ENCODE peak calls at places on chromosomes 16 and 17, in four cellular contexts. G, B, M and J are unnamed samples.

GRCh38 chr17:78504156-78504925 is 72.9 kb downstream of the DNAH17 start:
- DNase-seq in B (no peak), G (no peak), M (no peak), J (no peak)

GRCh38 chr17:42361781-42362186 is 26.5 kb downstream of the STAT3 start:
- DNase-seq in G (no peak), M (no peak), B (no peak), J (no peak)

GRCh38 chr17:79035686-79036085 is 11.7 kb downstream of the C1QTNF1 start:
- DNase-seq in G (no peak), B (no peak), M (no peak), J (no peak)

GRCh38 chr17:33389506-33390141 is 96.5 kb upstream of the ASIC2 start:
- DNase-seq in M (no peak), B (peak; percentile 42), G (no peak), J (no peak)

GRCh38 chr17:80855968-80856862 is 135.4 kb upstream of the CHMP6 start:
- DNase-seq in G (no peak), B (peak; percentile 99), M (peak; percentile 97), J (no peak)

GRCh38 chr17:74601944-74602572 is 10.0 kb upstream of the CD300LD start:
- DNase-seq in G (peak; percentile 66), M (peak; percentile 8), B (peak; percentile 28), J (peak; percentile 58)

GRCh38 chr17:42199411-42200011 is 5.2 kb upstream of the GHDC start:
- DNase-seq in M (no peak), G (no peak), B (no peak), J (no peak)

GRCh38 chr17:34580685-34581445 is 1.5 kb downstream of the TMEM132E start:
- DNase-seq in G (peak; percentile 72), B (no peak), M (no peak), J (peak; percentile 53)

GRCh38 chr16:19436540-19436939 is 18.9 kb downstream of the TMC5 start:
- DNase-seq in B (no peak), G (no peak), M (no peak), J (no peak)

GRCh38 chr16:47817048-47817447 is 338.7 kb downstream of the ABCC12 start:
- DNase-seq in B (no peak), M (no peak), G (no peak), J (no peak)

GRCh38 chr16:23999663-24000062 is 163.9 kb downstream of the PRKCB start:
- DNase-seq in M (no peak), G (no peak), B (no peak), J (no peak)

GRCh38 chr16:88904676-88905365 is 38.4 kb upstream of the PABPN1L start:
- DNase-seq in B (no peak), G (no peak), M (no peak), J (no peak)

DNA sequence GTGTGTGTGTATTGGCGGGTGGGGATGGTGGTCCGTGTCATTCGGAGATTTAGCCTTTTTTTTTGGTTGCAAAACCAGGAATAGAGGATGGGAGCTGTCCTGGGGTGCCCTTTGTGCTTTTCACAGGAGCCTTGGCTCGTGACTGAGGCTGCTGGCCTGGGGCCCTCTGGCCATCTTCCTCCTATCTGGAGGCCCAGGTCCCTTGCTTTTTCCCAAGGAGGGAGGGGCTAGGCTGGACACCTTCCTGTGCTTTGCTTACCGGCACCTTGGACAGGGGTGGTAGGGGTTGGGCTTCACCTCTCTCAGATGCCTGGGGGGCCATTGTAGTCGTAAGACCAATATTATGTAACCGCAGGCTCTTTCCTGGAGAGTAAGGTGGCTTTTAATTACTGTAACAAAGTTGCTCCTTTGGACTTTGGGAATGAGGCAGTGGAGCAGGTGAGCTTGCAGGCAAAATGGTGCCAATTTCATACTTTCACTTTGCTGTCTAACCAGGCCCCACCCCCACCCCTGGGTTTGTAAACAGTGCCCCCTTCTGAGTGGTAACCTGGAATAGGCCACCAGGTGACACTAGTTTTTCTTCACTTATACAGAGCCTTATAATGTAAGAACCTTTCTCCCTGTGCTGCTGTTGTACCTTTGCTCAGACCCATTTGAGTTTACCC is 1.2 kb downstream of the DYNLL2 start:
- DNase-seq in B (peak; percentile 31), M (no peak), G (no peak), J (no peak)
- TF ChIP-seq CTCF in B (no peak), M (peak; percentile 21), G (no peak), J (no peak)

GRCh38 chr17:16378631-16379282 is 2.1 kb upstream of the UBB start:
- DNase-seq in B (no peak), M (no peak), G (no peak), J (no peak)

GRCh38 chr17:16381496-16381820 is 567 bp downstream of the UBB start:
- DNase-seq in B (peak; percentile 45), G (no peak), M (peak; percentile 42), J (no peak)

GRCh38 chr17:16379654-16380053 is 1.2 kb upstream of the UBB start:
- DNase-seq in G (no peak), M (no peak), B (no peak), J (no peak)

GRCh38 chr17:16383216-16383615 is 2.3 kb downstream of the UBB start:
- DNase-seq in M (no peak), G (no peak), B (no peak), J (no peak)

DNA sequence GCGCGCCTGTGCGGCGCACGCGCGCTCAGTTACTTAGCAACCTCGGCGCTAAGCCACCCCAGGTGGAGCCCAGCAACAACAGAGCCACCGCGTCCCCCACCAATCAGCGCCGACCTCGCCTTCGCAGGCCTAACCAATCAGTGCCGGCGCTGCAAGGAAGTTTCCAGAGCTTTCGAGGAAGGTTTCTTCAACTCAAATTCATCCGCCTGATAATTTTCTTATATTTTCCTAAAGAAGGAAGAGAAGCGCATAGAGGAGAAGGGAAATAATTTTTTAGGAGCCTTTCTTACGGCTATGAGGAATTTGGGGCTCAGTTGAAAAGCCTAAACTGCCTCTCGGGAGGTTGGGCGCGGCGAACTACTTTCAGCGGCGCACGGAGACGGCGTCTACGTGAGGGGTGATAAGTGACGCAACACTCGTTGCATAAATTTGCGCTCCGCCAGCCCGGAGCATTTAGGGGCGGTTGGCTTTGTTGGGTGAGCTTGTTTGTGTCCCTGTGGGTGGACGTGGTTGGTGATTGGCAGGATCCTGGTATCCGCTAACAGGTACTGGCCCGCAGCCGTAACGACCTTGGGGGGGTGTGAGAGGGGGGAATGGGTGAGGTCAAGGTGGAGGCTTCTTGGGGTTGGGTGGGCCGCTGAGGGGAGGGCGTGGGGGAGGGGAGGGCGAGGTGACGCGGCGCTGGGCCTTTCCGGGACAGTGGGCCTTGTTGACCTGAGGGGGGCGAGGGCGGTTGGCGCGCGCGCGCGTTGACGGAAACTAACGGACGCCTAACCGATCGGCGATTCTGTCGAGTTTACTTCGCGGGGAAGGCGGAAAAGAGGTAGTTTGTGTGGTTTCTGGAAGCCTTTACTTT is at the start of gene UBB:
- DNase-seq in M (peak; percentile 99), B (peak; percentile 99), G (peak; percentile 96), J (peak; percentile 93)
- TF ChIP-seq CTCF in M (peak; percentile 16), B (no peak), G (no peak), J (no peak)

DNA sequence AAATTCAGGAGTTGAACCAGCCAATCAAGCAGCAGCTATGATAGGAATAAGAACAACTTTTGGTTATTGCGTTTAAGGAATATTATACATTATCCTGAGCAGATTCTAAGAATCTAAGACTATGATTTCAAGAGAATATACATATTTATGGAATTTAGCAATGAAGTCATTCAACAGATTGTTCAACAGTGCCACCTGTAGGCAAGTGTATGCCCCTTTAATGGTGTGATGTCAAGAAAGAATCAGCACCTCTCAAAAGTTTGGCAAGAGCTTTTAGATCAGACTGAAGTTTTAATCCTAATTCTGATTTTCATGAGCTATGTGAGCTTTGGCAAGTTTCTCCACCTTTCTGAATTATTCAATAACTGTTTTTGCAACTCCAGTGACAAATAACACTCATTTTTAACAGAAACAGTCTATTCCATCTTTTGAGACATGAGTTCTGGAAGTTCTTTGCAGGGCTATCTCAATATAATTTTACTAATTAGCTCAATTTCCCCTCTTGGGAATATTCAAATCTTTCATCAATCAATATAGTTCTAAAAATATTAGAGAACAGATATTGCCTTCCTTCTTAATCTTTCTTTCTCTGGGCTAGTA is 474.3 kb upstream of the TOM1L1 start:
- DNase-seq in B (no peak), G (no peak), M (no peak), J (no peak)
- TF ChIP-seq CTCF in B (no peak), G (peak; percentile 48), M (no peak), J (peak; percentile 46)

DNA sequence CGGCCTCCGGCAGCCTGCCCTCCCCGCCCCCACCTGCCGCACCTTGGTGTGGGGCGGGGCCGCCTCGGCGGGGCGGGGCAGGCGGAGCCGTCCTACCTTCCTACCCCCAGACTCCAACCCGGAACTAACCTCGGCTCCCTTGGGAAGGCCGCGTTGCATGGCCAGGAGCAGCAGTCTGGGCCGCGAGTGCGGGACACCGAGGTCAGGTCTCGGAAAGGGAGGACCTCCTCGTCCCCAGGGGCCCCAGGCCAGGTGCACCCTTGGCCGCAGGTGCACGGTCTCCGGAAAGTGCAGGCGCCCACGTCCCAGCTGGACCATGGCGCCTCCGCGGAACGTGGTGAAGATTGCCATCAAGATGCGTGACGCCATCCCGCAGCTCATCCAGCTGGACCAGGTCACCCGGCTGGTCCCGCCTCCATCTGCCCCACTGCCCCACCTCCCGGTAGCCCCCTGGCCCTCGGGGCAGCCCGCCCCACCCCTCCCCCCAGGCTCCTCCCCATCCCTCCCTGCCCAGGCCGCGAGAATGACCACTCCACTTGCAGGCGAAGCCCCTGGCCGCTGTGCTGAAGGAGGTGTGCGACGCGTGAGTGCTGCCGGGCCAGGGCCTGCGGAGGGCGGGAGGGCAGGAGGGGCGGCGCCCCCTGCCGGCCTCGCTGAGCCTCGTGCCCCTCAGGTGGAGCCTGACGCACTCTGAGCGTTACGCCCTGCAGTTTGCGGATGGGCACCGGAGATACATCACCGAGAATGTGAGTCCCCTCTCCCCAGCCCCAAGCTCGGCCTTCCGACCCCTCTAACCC is at the start of gene ELMO3:
- DNase-seq in G (peak; percentile 68), M (no peak), B (no peak), J (peak; percentile 52)
- TF ChIP-seq CTCF in G (peak; percentile 73), M (peak; percentile 43), B (peak; percentile 36), J (peak; percentile 45)

DNA sequence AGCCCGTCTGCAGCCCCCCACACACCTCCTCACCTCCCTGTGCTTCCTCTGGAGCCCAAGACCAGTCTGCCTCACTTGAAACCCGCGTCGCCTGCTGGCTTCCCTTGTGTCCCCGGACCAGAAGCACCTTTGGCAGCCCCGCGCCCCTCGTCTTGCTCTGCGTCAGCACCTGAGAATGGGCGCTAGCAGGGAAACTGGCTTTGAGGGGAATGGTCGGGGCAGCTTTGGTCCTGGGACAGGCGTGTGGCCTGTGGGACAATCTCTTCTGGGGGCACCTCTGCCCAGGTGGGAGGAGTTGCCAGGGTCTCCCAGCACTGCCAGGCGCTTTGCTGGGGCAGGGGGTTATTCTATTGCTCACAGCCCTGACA is 3.6 kb upstream of the MAFG start:
- DNase-seq in M (no peak), G (no peak), B (no peak), J (no peak)
- TF ChIP-seq CTCF in M (no peak), G (no peak), B (no peak), J (no peak)

GRCh38 chr17:48283907-48284306 is 146.1 kb downstream of the SKAP1 start:
- DNase-seq in B (no peak), G (no peak), M (no peak), J (no peak)

GRCh38 chr17:48278755-48279491 is 151.1 kb downstream of the SKAP1 start:
- DNase-seq in G (no peak), M (no peak), B (no peak), J (no peak)

GRCh38 chr17:48282303-48282702 is 147.7 kb downstream of the SKAP1 start:
- DNase-seq in M (no peak), B (no peak), G (no peak), J (no peak)

DNA sequence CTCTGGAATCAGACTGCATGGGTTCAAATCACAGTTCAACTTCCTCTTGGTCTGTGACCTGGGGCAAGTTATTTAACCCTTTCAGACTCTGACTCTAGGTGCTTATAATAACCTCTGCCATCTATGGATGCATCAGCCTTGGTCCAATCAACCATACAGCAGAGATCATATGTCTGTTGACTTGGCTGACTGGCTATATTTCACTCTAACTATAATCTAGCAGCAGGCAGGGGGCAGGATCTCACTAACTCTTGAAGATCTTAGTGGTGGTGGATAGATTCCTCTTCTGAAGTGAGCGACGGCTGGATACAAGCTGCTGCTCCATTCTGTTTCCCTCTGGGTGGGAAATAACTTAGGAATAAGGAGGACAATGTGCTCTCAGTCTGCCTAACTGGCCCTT is 146.6 kb downstream of the SKAP1 start:
- DNase-seq in G (no peak), M (no peak), B (no peak), J (no peak)
- TF ChIP-seq CTCF in G (no peak), M (no peak), B (no peak), J (no peak)